ENCODE peak calls at places on chromosomes 13 and 19, in ten cellular contexts. A, I, G, N, J, C, E, H, S and R are unnamed samples.

GRCh38 chr13:24742294-24742693 is 21.7 kb upstream of the RNF17 start:
- DNase-seq in A (no peak), I (no peak), G (no peak), N (peak; percentile 51), J (peak; percentile 17), C (no peak), E (no peak), H (no peak), S (no peak), R (no peak)

GRCh38 chr19:51948979-51949378 is 21.7 kb downstream of the ZNF613 start:
- DNase-seq in A (no peak), I (peak; percentile 42), G (no peak), N (peak; percentile 83), J (no peak), C (no peak), E (no peak), H (peak; percentile 16), S (no peak), R (no peak)

GRCh38 chr13:110380359-110381028 is 73.4 kb downstream of the COL4A2 start:
- DNase-seq in A (no peak), I (no peak), G (no peak), N (peak; percentile 26), J (no peak), C (no peak), E (no peak), H (peak; percentile 95), S (no peak), R (no peak)

GRCh38 chr19:33252418-33252962 is 26.8 kb upstream of the SLC7A10 start:
- DNase-seq in A (no peak), I (no peak), G (no peak), N (no peak), J (no peak), C (no peak), E (no peak), H (no peak), S (no peak), R (no peak)

GRCh38 chr19:30036154-30037129 is 94.4 kb downstream of the URI1 start:
- DNase-seq in A (no peak), I (no peak), G (no peak), N (no peak), J (no peak), C (no peak), E (no peak), H (peak; percentile 45), S (no peak), R (no peak)

GRCh38 chr19:366205-366783 is 21.7 kb upstream of the MIER2 start:
- DNase-seq in A (no peak), I (no peak), G (no peak), N (no peak), J (no peak), C (no peak), E (no peak), H (no peak), S (no peak), R (no peak)

GRCh38 chr19:50778906-50779430 is 8.7 kb downstream of the GPR32 start:
- DNase-seq in A (no peak), I (no peak), G (no peak), N (no peak), J (no peak), C (no peak), E (no peak), H (no peak), S (no peak), R (no peak)

GRCh38 chr19:33443638-33444195 is 70.2 kb downstream of the CEBPG start:
- DNase-seq in A (peak; percentile 37), I (peak; percentile 6), G (no peak), N (peak; percentile 22), J (no peak), C (no peak), E (peak; percentile 23), H (no peak), S (no peak), R (no peak)

GRCh38 chr19:33426621-33427475 is 53.3 kb downstream of the CEBPG start:
- DNase-seq in A (peak; percentile 41), I (no peak), G (no peak), N (peak; percentile 34), J (no peak), C (no peak), E (peak; percentile 45), H (no peak), S (no peak), R (no peak)

GRCh38 chr13:46575843-46576242 is 22.9 kb downstream of the LRCH1 start:
- DNase-seq in A (no peak), I (no peak), G (peak; percentile 93), N (no peak), J (no peak), C (no peak), E (no peak), H (peak; percentile 95), S (no peak), R (no peak)

GRCh38 chr13:30845297-30846214 is 60.5 kb upstream of the MEDAG start:
- DNase-seq in A (no peak), I (no peak), G (no peak), N (no peak), J (no peak), C (no peak), E (no peak), H (no peak), S (no peak), R (no peak)

GRCh38 chr13:94481966-94482365 is 2.5 kb upstream of the DCT start:
- DNase-seq in A (no peak), I (peak; percentile 37), G (peak; percentile 35), N (peak; percentile 47), J (no peak), C (no peak), E (peak; percentile 59), H (peak; percentile 71), S (no peak), R (no peak)

GRCh38 chr13:99299545-99300341 is 7.5 kb downstream of the GPR183 start:
- DNase-seq in A (no peak), I (no peak), G (no peak), N (no peak), J (no peak), C (no peak), E (no peak), H (no peak), S (no peak), R (no peak)

GRCh38 chr13:113401452-113402415 is 37.8 kb upstream of the GRTP1 start:
- DNase-seq in A (peak; percentile 31), I (no peak), G (no peak), N (no peak), J (no peak), C (no peak), E (peak; percentile 76), H (no peak), S (no peak), R (no peak)

GRCh38 chr13:110912651-110913051 is 2.2 kb downstream of the ANKRD10 start:
- DNase-seq in A (no peak), I (no peak), G (no peak), N (peak; percentile 51), J (no peak), C (no peak), E (peak; percentile 62), H (peak; percentile 82), S (no peak), R (no peak)

DNA sequence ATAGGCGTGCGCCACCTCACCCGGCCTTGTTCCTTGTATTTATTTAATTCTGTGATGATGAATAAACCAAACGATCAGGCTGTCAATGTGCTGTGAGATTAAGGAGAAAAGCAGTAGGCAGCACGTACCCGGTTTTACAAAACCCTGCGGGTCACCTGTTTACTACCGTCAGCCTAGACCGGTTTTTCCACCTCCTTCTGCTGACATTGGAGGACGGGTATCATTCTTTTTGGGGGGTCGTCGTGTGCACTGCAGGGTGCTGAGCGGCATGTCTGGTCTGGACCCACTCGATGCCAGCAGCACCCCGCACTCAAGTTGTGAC is 929 bp upstream of the DAZAP1 start:
- DNase-seq in A (no peak), I (no peak), G (no peak), N (no peak), J (no peak), C (no peak), E (no peak), H (no peak), S (no peak), R (no peak)
- H3K4me3 ChIP-seq in A (peak overlapping the region; percentile 60), I (no peak overlapping the region), G (peak overlapping the region; percentile 59), N (peak overlapping the region; percentile 44), J (peak overlapping the region; percentile 70), C (peak overlapping the region; percentile 71), E (peak overlapping the region; percentile 97), H (peak overlapping the region; percentile 63), S (peak overlapping the region; percentile 40), R (peak overlapping the region; percentile 59)

DNA sequence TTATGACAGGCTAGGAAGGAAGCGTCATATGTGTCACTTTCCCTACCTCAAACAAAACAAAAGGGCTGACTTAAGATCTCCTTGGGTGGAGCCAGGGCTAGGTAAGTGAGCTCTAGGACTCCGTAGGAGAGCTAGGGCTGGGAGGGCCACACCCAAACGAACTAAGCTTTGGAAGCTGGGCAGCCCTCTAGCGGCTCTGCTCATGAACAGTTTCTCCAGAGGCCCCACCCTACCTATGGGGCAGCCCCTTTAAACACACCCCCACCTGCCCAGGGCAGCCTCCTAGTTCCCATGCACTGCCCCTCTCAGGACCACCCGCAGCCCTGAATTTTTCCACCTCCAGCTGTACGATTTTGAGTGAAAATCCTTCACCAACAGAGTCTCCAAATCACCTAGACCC is 3.5 kb downstream of the PEG3 start:
- DNase-seq in A (no peak), I (no peak), G (no peak), N (peak; percentile 41), J (no peak), C (no peak), E (no peak), H (no peak), S (no peak), R (no peak)
- H3K4me3 ChIP-seq in A (no peak overlapping the region), I (no peak overlapping the region), G (peak overlapping the region; percentile 4), N (peak overlapping the region; percentile 16), J (no peak overlapping the region), C (no peak overlapping the region), E (peak overlapping the region; percentile 59), H (no peak overlapping the region), S (no peak overlapping the region), R (no peak overlapping the region)

DNA sequence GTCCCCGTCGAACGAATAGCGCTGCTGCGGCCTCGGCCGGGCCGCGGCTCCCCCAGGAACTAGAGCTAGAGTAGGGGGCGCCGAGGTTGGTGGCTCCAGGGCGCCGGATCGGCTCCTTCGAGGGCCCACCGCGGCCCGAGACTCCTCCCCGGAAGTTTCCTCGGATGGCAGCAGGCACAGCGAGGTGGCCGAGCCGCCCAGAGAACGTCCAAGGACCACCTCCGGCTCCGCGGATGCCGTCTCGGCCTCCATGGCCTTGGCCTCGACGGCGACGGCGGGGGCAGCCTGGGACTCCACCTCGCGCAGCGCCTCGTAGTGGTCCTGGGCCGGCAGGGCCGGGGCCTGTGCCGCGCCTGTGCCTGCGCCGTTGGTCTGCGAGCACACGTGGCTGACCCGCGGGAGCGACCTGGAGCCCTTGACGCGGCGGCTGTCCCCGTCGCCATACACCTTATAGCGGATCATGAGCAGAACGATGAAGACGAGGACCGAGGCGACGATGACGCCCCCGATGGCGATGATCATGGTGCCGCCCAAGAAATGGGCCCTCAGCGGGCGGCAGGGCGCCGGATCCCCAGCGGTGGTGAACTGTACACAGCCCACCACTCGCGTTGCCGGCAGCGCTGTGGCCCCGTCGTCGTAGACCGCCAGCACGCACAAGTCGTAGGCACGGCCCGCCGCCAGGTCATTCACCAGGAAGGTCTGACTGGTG is 11.8 kb downstream of the IFNL1 start:
- DNase-seq in A (no peak), I (no peak), G (no peak), N (no peak), J (no peak), C (no peak), E (no peak), H (no peak), S (no peak), R (no peak)
- H3K4me3 ChIP-seq in A (no peak overlapping the region), I (peak overlapping the region; percentile 13), G (no peak overlapping the region), N (no peak overlapping the region), J (no peak overlapping the region), C (no peak overlapping the region), E (peak overlapping the region; percentile 42), H (no peak overlapping the region), S (no peak overlapping the region), R (no peak overlapping the region)

GRCh38 chr19:49680473-49681351 is 3.6 kb downstream of the PRMT1 start:
- DNase-seq in A (peak; percentile 90), I (peak; percentile 89), G (no peak), N (peak; percentile 97), J (peak; percentile 97), C (peak; percentile 89), E (peak; percentile 97), H (peak; percentile 27), S (peak; percentile 98), R (peak; percentile 91)
- H3K4me3 ChIP-seq in A (no peak overlapping the region), I (no peak overlapping the region), G (peak overlapping the region; percentile 13), N (no peak overlapping the region), J (peak overlapping the region; percentile 2), C (peak overlapping the region; percentile 96), E (peak overlapping the region; percentile 95), H (peak overlapping the region; percentile 20), S (no peak overlapping the region), R (no peak overlapping the region)